ENCODE peak calls at places on chromosomes 16 and 17, in eight cellular contexts. K is CD8-positive, alpha-beta T cell; L is bronchial epithelial cell; B is tibial artery; G is upper lobe of right lung; J is heart left ventricle; V is neural progenitor cell; Z is brain microvascular endothelial cell. H is an unnamed sample. For H3K36me3, the result is how much of the 10 kb centered on the place peaks cover.

GRCh38 chr16:4879049-4879448 is 31.8 kb downstream of the UBN1 start:
- DNase-seq in K (no peak), L (peak), B (no peak), G (no peak), J (no peak), V (no peak), Z (no peak), H (no peak)

GRCh38 chr16:55842369-55843104 is 9.6 kb upstream of the CES1 start:
- DNase-seq in K (peak), L (peak), B (no peak), G (no peak), J (no peak), V (peak), Z (peak), H (peak)

GRCh38 chr17:21467196-21467595 is 91.0 kb downstream of the KCNJ12 start:
- DNase-seq in K (no peak), L (no peak), B (no peak), G (no peak), J (no peak), V (no peak), Z (no peak), H (no peak)

GRCh38 chr16:49350265-49351103 is 23.1 kb upstream of the C16orf78 start:
- DNase-seq in K (peak), L (peak), B (peak), G (peak), J (peak), V (peak), Z (peak), H (peak)

GRCh38 chr16:19130852-19131808 is 17.4 kb downstream of the ITPRIPL2 start:
- DNase-seq in K (no peak), L (peak), B (peak), G (peak), J (peak), V (no peak), Z (peak), H (peak)

GRCh38 chr17:58311429-58311894 is 17.1 kb downstream of the TSPOAP1 start:
- DNase-seq in K (no peak), L (no peak), B (peak), G (peak), J (peak), V (no peak), Z (no peak), H (no peak)

GRCh38 chr17:48842746-48843145 is 11.9 kb downstream of the CALCOCO2 start:
- DNase-seq in K (no peak), L (no peak), B (no peak), G (no peak), J (no peak), V (no peak), Z (no peak), H (no peak)

GRCh38 chr16:80569440-80570105 is 28.8 kb downstream of the DYNLRB2 start:
- DNase-seq in K (peak), L (peak), B (no peak), G (no peak), J (no peak), V (no peak), Z (peak), H (no peak)

GRCh38 chr16:4433228-4433627 is 7.6 kb downstream of the DNAJA3 start:
- DNase-seq in K (no peak), L (no peak), B (no peak), G (no peak), J (no peak), V (no peak), Z (no peak), H (no peak)

GRCh38 chr17:48244121-48244711 is 136.7 kb downstream of the SNX11 start:
- DNase-seq in K (no peak), L (peak), B (no peak), G (no peak), J (no peak), V (no peak), Z (peak), H (no peak)

GRCh38 chr16:12311887-12312286 is 335.4 kb downstream of the SNX29 start:
- DNase-seq in K (no peak), L (peak), B (no peak), G (no peak), J (no peak), V (no peak), Z (no peak), H (no peak)

GRCh38 chr16:85275533-85276249 is 163.4 kb upstream of the CIBAR2 start:
- DNase-seq in K (peak), L (peak), B (peak), G (peak), J (peak), V (peak), Z (no peak), H (peak)

GRCh38 chr16:89257757-89258465 is 40.4 kb downstream of the ZNF778 start:
- DNase-seq in K (no peak), L (no peak), B (no peak), G (no peak), J (no peak), V (no peak), Z (no peak), H (no peak)

GRCh38 chr17:78238823-78239488 is 7.5 kb downstream of the TMEM235 start:
- DNase-seq in K (no peak), L (no peak), B (no peak), G (no peak), J (no peak), V (no peak), Z (no peak), H (no peak)

GRCh38 chr16:35176449-35176848 is 1717.0 kb downstream of the TP53TG3F start:
- DNase-seq in K (no peak), L (no peak), B (no peak), G (no peak), J (peak), V (no peak), Z (no peak), H (no peak)

GRCh38 chr17:43907425-43907981 is at the start of gene MPP2:
- DNase-seq in K (peak), L (peak), B (peak), G (peak), J (peak), V (peak), Z (peak), H (peak)

GRCh38 chr17:39178516-39178915 is 12.6 kb upstream of the ARL5C start:
- DNase-seq in K (no peak), L (peak), B (no peak), G (no peak), J (no peak), V (no peak), Z (peak), H (no peak)

GRCh38 chr17:7478276-7479138 is 924 bp downstream of the ZBTB4 start:
- DNase-seq in K (peak), L (peak), B (peak), G (peak), J (peak), V (peak), Z (no peak), H (peak)

GRCh38 chr16:85166699-85167588 is 54.7 kb upstream of the CIBAR2 start:
- DNase-seq in K (no peak), L (peak), B (no peak), G (no peak), J (peak), V (no peak), Z (no peak), H (no peak)

GRCh38 chr17:76089680-76090516 is 10.9 kb downstream of the ZACN start:
- DNase-seq in K (no peak), L (no peak), B (no peak), G (no peak), J (peak), V (no peak), Z (no peak), H (no peak)
- H3K36me3 ChIP-seq in K (half or more), L (under half), B (half or more), G (half or more), J (half or more), V (under half), Z (half or more), H (half or more)

DNA sequence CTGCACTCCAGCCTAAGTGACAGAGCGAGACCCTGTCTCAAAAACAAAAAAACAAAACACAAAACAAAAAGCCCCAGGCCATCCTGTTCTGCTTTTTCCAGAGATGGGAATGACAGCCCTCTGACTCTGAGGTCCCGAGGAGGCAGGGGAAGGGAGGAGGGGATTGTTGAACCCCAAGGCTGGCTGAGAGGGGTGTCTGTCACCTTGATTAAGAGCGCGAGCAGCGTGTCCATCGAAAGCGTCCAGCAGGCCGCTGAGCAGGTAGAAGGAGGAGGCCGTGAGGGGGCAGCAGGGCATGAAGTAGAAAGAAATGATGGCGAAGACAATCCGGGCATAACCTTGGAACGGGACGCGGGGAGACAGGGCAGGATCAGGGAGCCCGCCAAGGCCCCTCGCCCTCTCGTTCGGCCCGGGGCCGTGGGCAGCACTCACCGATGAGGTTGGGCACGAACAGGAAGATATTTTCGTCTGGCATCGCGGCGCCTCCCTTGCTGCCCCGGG is 593 bp downstream of the CDIPT start:
- DNase-seq in K (no peak), L (no peak), B (no peak), G (no peak), J (peak), V (peak), Z (no peak), H (peak)
- TF ChIP-seq CTCF in K (no peak), L (peak), B (no peak), G (no peak), J (no peak), V (no peak), Z (peak), H (peak)

GRCh38 chr17:45086865-45087495 is 25.9 kb downstream of the NMT1 start:
- DNase-seq in K (no peak), L (no peak), B (no peak), G (no peak), J (no peak), V (no peak), Z (no peak), H (no peak)

GRCh38 chr17:45087978-45088377 is 26.9 kb downstream of the NMT1 start:
- DNase-seq in K (no peak), L (no peak), B (no peak), G (no peak), J (no peak), V (no peak), Z (no peak), H (no peak)

GRCh38 chr17:45090711-45091110 is 29.6 kb downstream of the NMT1 start:
- DNase-seq in K (no peak), L (no peak), B (no peak), G (no peak), J (no peak), V (no peak), Z (no peak), H (no peak)

GRCh38 chr17:45087496-45087975 is 26.4 kb downstream of the NMT1 start:
- DNase-seq in K (no peak), L (peak), B (peak), G (no peak), J (no peak), V (no peak), Z (peak), H (no peak)

GRCh38 chr17:45088741-45089140 is 27.6 kb downstream of the NMT1 start:
- DNase-seq in K (no peak), L (no peak), B (no peak), G (no peak), J (no peak), V (no peak), Z (no peak), H (no peak)
- H3K36me3 ChIP-seq in K (half or more), L (under half), B (half or more), G (half or more), J (half or more), V (under half), Z (half or more), H (half or more)

GRCh38 chr16:15682105-15682570 is 32.1 kb downstream of the NDE1 start:
- DNase-seq in K (no peak), L (peak), B (peak), G (no peak), J (no peak), V (peak), Z (peak), H (peak)
- TF ChIP-seq CTCF in K (peak), L (peak), B (peak), G (peak), J (no peak), V (peak), Z (peak), H (peak)

GRCh38 chr17:42568341-42569111 is 1.6 kb downstream of the MLX start:
- DNase-seq in K (no peak), L (no peak), B (no peak), G (peak), J (no peak), V (no peak), Z (no peak), H (no peak)

GRCh38 chr17:42574463-42574862 is 3.1 kb downstream of the PSMC3IP start:
- DNase-seq in K (no peak), L (no peak), B (no peak), G (no peak), J (no peak), V (no peak), Z (no peak), H (no peak)

GRCh38 chr17:42566873-42567573 is at the start of gene MLX:
- DNase-seq in K (peak), L (peak), B (peak), G (peak), J (peak), V (peak), Z (peak), H (peak)

GRCh38 chr17:42573095-42573494 is 4.4 kb downstream of the PSMC3IP start:
- DNase-seq in K (no peak), L (no peak), B (no peak), G (peak), J (no peak), V (no peak), Z (no peak), H (no peak)

GRCh38 chr17:42571435-42572225 is 4.7 kb downstream of the MLX start:
- DNase-seq in K (no peak), L (no peak), B (no peak), G (peak), J (no peak), V (no peak), Z (no peak), H (no peak)
- H3K36me3 ChIP-seq in K (under half), L (under half), B (half or more), G (half or more), J (half or more), V (under half), Z (under half), H (half or more)

DNA sequence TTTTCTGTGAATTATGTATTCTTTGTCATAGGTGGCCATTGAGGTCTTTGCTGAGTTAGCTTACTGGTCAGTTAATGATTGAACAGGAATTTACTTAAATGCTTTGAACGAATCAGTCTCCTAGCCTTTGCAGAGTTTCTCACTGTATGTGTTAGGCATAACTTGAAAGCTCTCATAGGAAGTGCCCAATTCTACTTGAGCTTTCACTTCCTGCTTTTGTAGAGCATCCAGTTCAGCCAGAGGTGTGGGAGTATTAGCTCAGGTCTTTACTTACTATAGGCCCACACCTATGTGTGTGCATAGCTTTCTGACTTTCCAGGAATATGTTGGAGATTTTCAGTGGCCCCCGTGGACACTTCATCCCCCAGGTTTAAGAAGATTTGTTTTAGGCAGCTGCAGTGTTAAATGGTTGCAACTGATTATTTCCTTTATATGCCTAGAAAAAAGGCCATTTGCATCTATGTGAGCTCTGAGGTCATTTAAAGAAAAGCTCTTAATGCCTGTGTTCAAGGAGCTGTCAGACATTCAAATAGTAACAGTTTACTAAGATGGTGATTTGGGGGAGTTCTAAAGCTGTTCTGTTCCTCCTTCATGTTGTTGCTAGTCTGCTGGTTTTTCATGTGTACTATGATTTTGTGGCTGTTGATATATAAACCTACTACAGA is 62.3 kb downstream of the PHKB start:
- DNase-seq in K (no peak), L (no peak), B (no peak), G (no peak), J (no peak), V (no peak), Z (no peak), H (no peak)
- TF ChIP-seq CTCF in K (no peak), L (no peak), B (no peak), G (no peak), J (no peak), V (no peak), Z (no peak), H (no peak)

DNA sequence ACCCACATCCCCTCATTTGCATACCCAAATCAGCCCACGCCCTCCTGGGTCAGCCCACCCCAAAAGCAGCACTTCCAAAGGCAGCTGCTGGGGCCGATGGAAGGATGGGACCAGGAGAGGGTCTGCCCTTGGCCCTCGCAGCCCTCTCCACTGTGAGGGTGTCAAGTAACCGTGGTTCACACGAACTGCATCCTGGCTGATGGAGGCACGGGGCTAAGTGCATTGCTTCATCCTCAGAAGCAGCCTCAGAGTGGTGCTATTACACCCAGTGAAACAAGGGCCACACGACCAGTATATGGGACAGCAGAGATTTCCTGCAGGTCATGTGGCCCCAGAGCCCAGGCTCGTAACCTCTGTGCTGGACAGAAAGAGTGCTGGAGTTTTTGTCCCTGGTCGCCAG is 13.2 kb upstream of the ATP2A3 start:
- DNase-seq in K (no peak), L (no peak), B (no peak), G (no peak), J (peak), V (no peak), Z (no peak), H (no peak)
- H3K36me3 ChIP-seq in K (under half), L (under half), B (under half), G (under half), J (under half), V (under half), Z (under half), H (under half)

GRCh38 chr16:86819523-86819887 is 241.2 kb downstream of the FOXL1 start:
- DNase-seq in K (no peak), L (no peak), B (no peak), G (no peak), J (no peak), V (no peak), Z (no peak), H (no peak)

GRCh38 chr16:86812363-86812970 is 234.1 kb downstream of the FOXL1 start:
- DNase-seq in K (no peak), L (no peak), B (no peak), G (no peak), J (no peak), V (no peak), Z (no peak), H (no peak)

GRCh38 chr16:86814256-86814655 is 235.9 kb downstream of the FOXL1 start:
- DNase-seq in K (no peak), L (peak), B (no peak), G (no peak), J (no peak), V (no peak), Z (no peak), H (no peak)

GRCh38 chr16:86818701-86819522 is 240.6 kb downstream of the FOXL1 start:
- DNase-seq in K (no peak), L (peak), B (no peak), G (no peak), J (no peak), V (no peak), Z (no peak), H (no peak)

DNA sequence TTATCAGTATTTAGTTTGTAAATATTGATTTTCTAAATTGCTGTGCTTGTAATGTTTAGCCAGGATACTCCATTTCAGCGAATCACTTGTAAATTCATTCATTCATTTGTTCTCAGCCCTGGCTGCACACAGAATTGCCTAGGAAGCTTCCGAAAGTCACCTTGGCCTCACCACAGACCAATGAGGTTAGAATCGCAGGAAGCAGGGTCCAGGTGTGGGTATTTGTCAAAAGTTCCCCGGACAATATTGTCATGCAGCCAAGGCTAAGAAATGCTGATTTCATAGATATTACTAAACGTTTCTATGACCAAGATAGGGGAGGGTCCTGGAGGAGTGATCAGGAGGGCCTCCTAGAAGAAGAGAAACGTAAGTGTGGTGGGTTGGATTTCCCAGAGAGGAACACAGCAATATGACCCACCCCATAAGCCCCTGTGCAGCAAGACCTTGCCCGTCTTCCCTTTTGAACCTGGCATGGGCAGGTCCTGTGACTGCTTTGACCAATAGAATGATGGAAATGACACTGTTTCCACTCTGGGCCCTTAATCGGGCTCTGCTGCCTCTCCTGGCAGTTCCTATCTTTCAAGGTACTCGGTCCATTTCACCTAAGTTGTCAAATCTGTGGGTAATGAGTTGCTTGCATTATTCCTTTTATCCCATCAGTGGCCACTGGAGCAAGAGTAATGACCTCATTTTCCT is 238.7 kb downstream of the FOXL1 start:
- DNase-seq in K (no peak), L (no peak), B (no peak), G (no peak), J (no peak), V (no peak), Z (no peak), H (no peak)
- TF ChIP-seq CTCF in K (no peak), L (no peak), B (no peak), G (no peak), J (no peak), V (no peak), Z (no peak), H (no peak)

GRCh38 chr17:63707151-63707550 is 7.2 kb upstream of the LIMD2 start:
- DNase-seq in K (no peak), L (no peak), B (no peak), G (peak), J (no peak), V (no peak), Z (no peak), H (no peak)
- H3K36me3 ChIP-seq in K (under half), L (under half), B (half or more), G (half or more), J (half or more), V (under half), Z (under half), H (half or more)